ENCODE peak calls at places on chromosomes 3 and 15, in eight cellular contexts. I is NCI-H146; P is uterus; R is Peyer's patch; Q is NCI-H1092 treated with DMSO at 0.1 percent for 48 hours; G is HTR-8/SVneo; H is neural crest cell; X is effector memory CD4-positive, alpha-beta T cell. N is an unnamed sample.
A peak's percentile ranks its signal among the peaks of the same experiment; 100 is the strongest.

GRCh38 chr3:126487151-126487771 is 11.6 kb upstream of the ZXDC start:
- DNase-seq in R (no peak), X (no peak), H (no peak), G (peak; percentile 56), I (no peak), P (no peak), Q (no peak), N (peak; percentile 71)

GRCh38 chr15:36970522-36970921 is 129.8 kb downstream of the MEIS2 start:
- DNase-seq in G (no peak), P (no peak), R (no peak), I (peak; percentile 54), H (no peak), Q (peak; percentile 59), X (no peak), N (no peak)

GRCh38 chr3:11539677-11540076 is 104.0 kb downstream of the VGLL4 start:
- DNase-seq in P (no peak), H (no peak), G (no peak), X (no peak), Q (no peak), R (no peak), I (peak; percentile 86), N (no peak)

GRCh38 chr3:148735597-148735996 is 37.9 kb downstream of the AGTR1 start:
- DNase-seq in P (no peak), H (no peak), R (no peak), X (no peak), G (no peak), I (no peak), Q (no peak), N (no peak)

GRCh38 chr3:115062009-115062408 is 85.1 kb downstream of the ZBTB20 start:
- DNase-seq in X (no peak), Q (no peak), I (no peak), P (no peak), G (no peak), R (no peak), H (peak; percentile 12), N (no peak)

GRCh38 chr3:160857476-160857875 is 101.4 kb downstream of the PPM1L start:
- DNase-seq in R (no peak), H (no peak), Q (no peak), X (no peak), I (no peak), P (no peak), G (no peak), N (no peak)

GRCh38 chr15:59294961-59295741 is 77.5 kb downstream of the MYO1E start:
- DNase-seq in G (no peak), P (peak; percentile 23), Q (no peak), R (no peak), I (no peak), H (no peak), X (no peak), N (no peak)

GRCh38 chr15:31402511-31403056 is 75.9 kb downstream of the KLF13 start:
- DNase-seq in G (no peak), I (no peak), X (no peak), R (no peak), H (no peak), P (no peak), Q (no peak), N (peak; percentile 42)

GRCh38 chr3:109563149-109563548 is 225.8 kb upstream of the DPPA4 start:
- DNase-seq in P (no peak), X (peak; percentile 9), H (no peak), I (no peak), G (no peak), R (no peak), Q (no peak), N (no peak)

GRCh38 chr3:42172047-42172654 is 81.0 kb downstream of the TRAK1 start:
- DNase-seq in Q (no peak), P (no peak), I (no peak), X (no peak), H (no peak), G (no peak), R (no peak), N (no peak)

GRCh38 chr3:69082805-69083204 is 1.9 kb upstream of the ARL6IP5 start:
- DNase-seq in G (peak; percentile 65), Q (no peak), I (no peak), R (no peak), P (no peak), H (no peak), X (peak; percentile 60), N (peak; percentile 25)

GRCh38 chr3:988790-989189 is 104.0 kb upstream of the CNTN6 start:
- DNase-seq in R (no peak), Q (no peak), I (no peak), G (no peak), P (no peak), H (no peak), X (no peak), N (no peak)

GRCh38 chr3:65944252-65944651 is 94.5 kb downstream of the MAGI1 start:
- DNase-seq in I (no peak), P (no peak), Q (no peak), H (no peak), X (no peak), R (no peak), G (no peak), N (no peak)

GRCh38 chr3:44954962-44955361 is 21.0 kb downstream of the ZDHHC3 start:
- DNase-seq in Q (no peak), X (no peak), P (no peak), I (no peak), R (no peak), G (no peak), H (no peak), N (no peak)

GRCh38 chr3:47857151-47857550 is 54.2 kb downstream of the DHX30 start:
- DNase-seq in I (no peak), G (no peak), H (no peak), X (no peak), R (no peak), Q (no peak), P (no peak), N (no peak)

GRCh38 chr3:161415506-161416231 is 44.4 kb upstream of the SPTSSB start:
- DNase-seq in Q (peak; percentile 17), G (no peak), I (no peak), P (no peak), R (no peak), X (no peak), H (no peak), N (peak; percentile 16)

GRCh38 chr15:76179023-76179422 is 119.2 kb downstream of the TMEM266 start:
- DNase-seq in Q (no peak), X (no peak), I (no peak), R (no peak), P (no peak), H (no peak), G (no peak), N (no peak)

GRCh38 chr3:126056681-126057546 is 27.0 kb downstream of the SLC41A3 start:
- DNase-seq in Q (no peak), R (peak; percentile 80), G (peak; percentile 24), H (no peak), X (no peak), I (no peak), P (no peak), N (peak; percentile 58)

GRCh38 chr3:28008235-28008634 is 233.2 kb upstream of the CMC1 start:
- DNase-seq in H (no peak), G (no peak), X (no peak), I (no peak), R (no peak), P (no peak), Q (no peak), N (no peak)

GRCh38 chr15:70436428-70436827 is 326.9 kb downstream of the UACA start:
- DNase-seq in P (no peak), X (no peak), H (no peak), R (no peak), G (no peak), Q (no peak), I (no peak), N (no peak)

GRCh38 chr3:56980798-56981390 is 79.6 kb upstream of the SPATA12 start:
- DNase-seq in I (no peak), H (no peak), G (peak; percentile 73), P (peak; percentile 41), R (no peak), X (no peak), Q (no peak), N (peak; percentile 68)

GRCh38 chr3:55487376-55488241 is 503 bp upstream of the WNT5A start:
- DNase-seq in G (no peak), I (peak; percentile 54), X (no peak), R (peak; percentile 61), Q (peak; percentile 22), H (peak; percentile 35), P (peak; percentile 25), N (peak; percentile 72)

GRCh38 chr15:67083135-67083766 is 17.8 kb downstream of the SMAD3 start:
- DNase-seq in P (no peak), G (no peak), X (no peak), H (no peak), I (no peak), R (no peak), Q (no peak), N (no peak)

GRCh38 chr3:177050466-177051237 is 146.6 kb downstream of the TBL1XR1 start:
- DNase-seq in X (no peak), P (no peak), H (no peak), I (peak; percentile 59), G (peak; percentile 20), R (no peak), Q (peak; percentile 72), N (no peak)

GRCh38 chr3:52704611-52705437 is 767 bp downstream of the GLT8D1 start:
- DNase-seq in P (no peak), I (peak; percentile 5), X (no peak), G (peak; percentile 21), H (no peak), Q (no peak), R (peak; percentile 59), N (peak; percentile 34)

GRCh38 chr3:131072099-131072559 is 45.5 kb downstream of the NEK11 start:
- DNase-seq in H (no peak), Q (no peak), G (no peak), X (no peak), P (no peak), I (no peak), R (no peak), N (no peak)

GRCh38 chr15:71334874-71335273 is 219.6 kb downstream of the THSD4 start:
- DNase-seq in I (no peak), P (peak; percentile 47), G (no peak), H (no peak), R (no peak), X (no peak), Q (no peak), N (no peak)